ENCODE peak calls at places on chromosome 4, in ten cellular contexts. One of them, this sample, is unnamed.

GRCh38 chr4:80362578-80363181 is 27.1 kb downstream of the CFAP299 start:
- DNase-seq in brain microvascular endothelial cell: peak; percentile 18
- DNase-seq in IMR-90: peak; percentile 51
- DNase-seq in left lung: no peak
- DNase-seq in left ventricle myocardium inferior: no peak
- DNase-seq in lower lobe of right lung: no peak
- DNase-seq in mesenchymal stem cell: peak; percentile 35
- DNase-seq in mucosa of descending colon: peak; percentile 56
- DNase-seq in HFF-Myc: no peak
- DNase-seq in tibial nerve: no peak
- DNase-seq in this sample: no peak

GRCh38 chr4:74433541-74434172 is 11.3 kb upstream of the AREG start:
- DNase-seq in mucosa of descending colon: no peak
- DNase-seq in brain microvascular endothelial cell: no peak
- DNase-seq in HFF-Myc: no peak
- DNase-seq in IMR-90: no peak
- DNase-seq in left ventricle myocardium inferior: no peak
- DNase-seq in lower lobe of right lung: no peak
- DNase-seq in left lung: no peak
- DNase-seq in tibial nerve: no peak
- DNase-seq in mesenchymal stem cell: no peak
- DNase-seq in this sample: no peak

GRCh38 chr4:53653484-53654053 is 62.3 kb upstream of the LNX1 start:
- DNase-seq in lower lobe of right lung: no peak
- DNase-seq in mesenchymal stem cell: peak; percentile 29
- DNase-seq in IMR-90: peak; percentile 5
- DNase-seq in left ventricle myocardium inferior: no peak
- DNase-seq in mucosa of descending colon: peak; percentile 58
- DNase-seq in brain microvascular endothelial cell: peak; percentile 2
- DNase-seq in tibial nerve: no peak
- DNase-seq in HFF-Myc: no peak
- DNase-seq in left lung: no peak
- DNase-seq in this sample: no peak

GRCh38 chr4:94978904-94979303 is 221.1 kb downstream of the BMPR1B start:
- DNase-seq in mesenchymal stem cell: no peak
- DNase-seq in brain microvascular endothelial cell: peak; percentile 90
- DNase-seq in left ventricle myocardium inferior: no peak
- DNase-seq in HFF-Myc: no peak
- DNase-seq in lower lobe of right lung: no peak
- DNase-seq in tibial nerve: no peak
- DNase-seq in left lung: no peak
- DNase-seq in mucosa of descending colon: no peak
- DNase-seq in IMR-90: peak; percentile 62
- DNase-seq in this sample: no peak

GRCh38 chr4:157655101-157655818 is 434.7 kb downstream of the GRIA2 start:
- DNase-seq in mesenchymal stem cell: no peak
- DNase-seq in tibial nerve: no peak
- DNase-seq in HFF-Myc: no peak
- DNase-seq in left ventricle myocardium inferior: no peak
- DNase-seq in mucosa of descending colon: no peak
- DNase-seq in lower lobe of right lung: no peak
- DNase-seq in brain microvascular endothelial cell: no peak
- DNase-seq in IMR-90: no peak
- DNase-seq in left lung: no peak
- DNase-seq in this sample: no peak

GRCh38 chr4:128281354-128281753 is 6.3 kb downstream of the PGRMC2 start:
- DNase-seq in left lung: no peak
- DNase-seq in HFF-Myc: no peak
- DNase-seq in lower lobe of right lung: no peak
- DNase-seq in mucosa of descending colon: no peak
- DNase-seq in left ventricle myocardium inferior: no peak
- DNase-seq in tibial nerve: no peak
- DNase-seq in mesenchymal stem cell: no peak
- DNase-seq in brain microvascular endothelial cell: no peak
- DNase-seq in IMR-90: no peak
- DNase-seq in this sample: no peak

GRCh38 chr4:14520171-14520570 is 482.1 kb upstream of the CPEB2 start:
- DNase-seq in brain microvascular endothelial cell: peak; percentile 64
- DNase-seq in mucosa of descending colon: no peak
- DNase-seq in lower lobe of right lung: no peak
- DNase-seq in IMR-90: no peak
- DNase-seq in left lung: no peak
- DNase-seq in mesenchymal stem cell: peak; percentile 69
- DNase-seq in HFF-Myc: no peak
- DNase-seq in left ventricle myocardium inferior: no peak
- DNase-seq in tibial nerve: no peak
- DNase-seq in this sample: no peak

GRCh38 chr4:30879841-30880240 is 159.7 kb downstream of the PCDH7 start:
- DNase-seq in mesenchymal stem cell: no peak
- DNase-seq in mucosa of descending colon: no peak
- DNase-seq in left ventricle myocardium inferior: no peak
- DNase-seq in tibial nerve: no peak
- DNase-seq in brain microvascular endothelial cell: no peak
- DNase-seq in left lung: no peak
- DNase-seq in lower lobe of right lung: no peak
- DNase-seq in HFF-Myc: no peak
- DNase-seq in IMR-90: peak; percentile 34
- DNase-seq in this sample: no peak

GRCh38 chr4:64584981-64585557 is 175.8 kb upstream of the TECRL start:
- DNase-seq in left lung: no peak
- DNase-seq in IMR-90: peak; percentile 6
- DNase-seq in mesenchymal stem cell: peak; percentile 47
- DNase-seq in left ventricle myocardium inferior: no peak
- DNase-seq in tibial nerve: no peak
- DNase-seq in HFF-Myc: peak; percentile 2
- DNase-seq in brain microvascular endothelial cell: no peak
- DNase-seq in mucosa of descending colon: no peak
- DNase-seq in lower lobe of right lung: no peak
- DNase-seq in this sample: no peak

GRCh38 chr4:8303485-8304281 is 34.1 kb downstream of the HTRA3 start:
- DNase-seq in lower lobe of right lung: no peak
- DNase-seq in IMR-90: peak; percentile 95
- DNase-seq in left lung: peak; percentile 25
- DNase-seq in left ventricle myocardium inferior: peak; percentile 5
- DNase-seq in tibial nerve: no peak
- DNase-seq in mucosa of descending colon: no peak
- DNase-seq in HFF-Myc: peak; percentile 90
- DNase-seq in mesenchymal stem cell: peak; percentile 90
- DNase-seq in brain microvascular endothelial cell: peak; percentile 74
- DNase-seq in this sample: peak; percentile 60

GRCh38 chr4:47475411-47475810 is 9.7 kb upstream of the ATP10D start:
- DNase-seq in mesenchymal stem cell: no peak
- DNase-seq in left lung: no peak
- DNase-seq in tibial nerve: no peak
- DNase-seq in HFF-Myc: no peak
- DNase-seq in IMR-90: no peak
- DNase-seq in brain microvascular endothelial cell: no peak
- DNase-seq in left ventricle myocardium inferior: no peak
- DNase-seq in mucosa of descending colon: no peak
- DNase-seq in lower lobe of right lung: no peak
- DNase-seq in this sample: no peak

GRCh38 chr4:186982160-186982559 is 258.5 kb upstream of the FAT1 start:
- DNase-seq in lower lobe of right lung: no peak
- DNase-seq in IMR-90: no peak
- DNase-seq in left ventricle myocardium inferior: no peak
- DNase-seq in tibial nerve: no peak
- DNase-seq in mucosa of descending colon: no peak
- DNase-seq in HFF-Myc: no peak
- DNase-seq in mesenchymal stem cell: no peak
- DNase-seq in brain microvascular endothelial cell: no peak
- DNase-seq in left lung: no peak
- DNase-seq in this sample: no peak

GRCh38 chr4:186981161-186981560 is 257.5 kb upstream of the FAT1 start:
- DNase-seq in HFF-Myc: no peak
- DNase-seq in tibial nerve: no peak
- DNase-seq in brain microvascular endothelial cell: no peak
- DNase-seq in left lung: no peak
- DNase-seq in IMR-90: peak; percentile 36
- DNase-seq in mucosa of descending colon: no peak
- DNase-seq in mesenchymal stem cell: no peak
- DNase-seq in left ventricle myocardium inferior: no peak
- DNase-seq in lower lobe of right lung: no peak
- DNase-seq in this sample: no peak

GRCh38 chr4:186979966-186980745 is 256.5 kb upstream of the FAT1 start:
- DNase-seq in IMR-90: peak; percentile 66
- DNase-seq in brain microvascular endothelial cell: no peak
- DNase-seq in left lung: no peak
- DNase-seq in left ventricle myocardium inferior: no peak
- DNase-seq in mucosa of descending colon: no peak
- DNase-seq in tibial nerve: no peak
- DNase-seq in HFF-Myc: no peak
- DNase-seq in mesenchymal stem cell: peak; percentile 61
- DNase-seq in lower lobe of right lung: no peak
- DNase-seq in this sample: no peak
- H3K4me3 ChIP-seq in IMR-90: peak overlapping the region; percentile 33
- H3K4me3 ChIP-seq in brain microvascular endothelial cell: no peak overlapping the region
- H3K4me3 ChIP-seq in left lung: no peak overlapping the region
- H3K4me3 ChIP-seq in left ventricle myocardium inferior: no peak overlapping the region
- H3K4me3 ChIP-seq in mucosa of descending colon: no peak overlapping the region
- H3K4me3 ChIP-seq in tibial nerve: no peak overlapping the region
- H3K4me3 ChIP-seq in HFF-Myc: no peak overlapping the region
- H3K4me3 ChIP-seq in mesenchymal stem cell: no peak overlapping the region
- H3K4me3 ChIP-seq in lower lobe of right lung: no peak overlapping the region
- H3K4me3 ChIP-seq in this sample: no peak overlapping the region

GRCh38 chr4:125666635-125667034 is 351.9 kb downstream of the FAT4 start:
- DNase-seq in left ventricle myocardium inferior: no peak
- DNase-seq in tibial nerve: no peak
- DNase-seq in mucosa of descending colon: no peak
- DNase-seq in brain microvascular endothelial cell: no peak
- DNase-seq in mesenchymal stem cell: no peak
- DNase-seq in left lung: no peak
- DNase-seq in IMR-90: no peak
- DNase-seq in HFF-Myc: no peak
- DNase-seq in lower lobe of right lung: no peak
- DNase-seq in this sample: no peak

GRCh38 chr4:125658773-125659172 is 344.0 kb downstream of the FAT4 start:
- DNase-seq in tibial nerve: no peak
- DNase-seq in IMR-90: no peak
- DNase-seq in brain microvascular endothelial cell: no peak
- DNase-seq in lower lobe of right lung: no peak
- DNase-seq in HFF-Myc: no peak
- DNase-seq in left lung: no peak
- DNase-seq in mesenchymal stem cell: no peak
- DNase-seq in mucosa of descending colon: no peak
- DNase-seq in left ventricle myocardium inferior: no peak
- DNase-seq in this sample: no peak

DNA sequence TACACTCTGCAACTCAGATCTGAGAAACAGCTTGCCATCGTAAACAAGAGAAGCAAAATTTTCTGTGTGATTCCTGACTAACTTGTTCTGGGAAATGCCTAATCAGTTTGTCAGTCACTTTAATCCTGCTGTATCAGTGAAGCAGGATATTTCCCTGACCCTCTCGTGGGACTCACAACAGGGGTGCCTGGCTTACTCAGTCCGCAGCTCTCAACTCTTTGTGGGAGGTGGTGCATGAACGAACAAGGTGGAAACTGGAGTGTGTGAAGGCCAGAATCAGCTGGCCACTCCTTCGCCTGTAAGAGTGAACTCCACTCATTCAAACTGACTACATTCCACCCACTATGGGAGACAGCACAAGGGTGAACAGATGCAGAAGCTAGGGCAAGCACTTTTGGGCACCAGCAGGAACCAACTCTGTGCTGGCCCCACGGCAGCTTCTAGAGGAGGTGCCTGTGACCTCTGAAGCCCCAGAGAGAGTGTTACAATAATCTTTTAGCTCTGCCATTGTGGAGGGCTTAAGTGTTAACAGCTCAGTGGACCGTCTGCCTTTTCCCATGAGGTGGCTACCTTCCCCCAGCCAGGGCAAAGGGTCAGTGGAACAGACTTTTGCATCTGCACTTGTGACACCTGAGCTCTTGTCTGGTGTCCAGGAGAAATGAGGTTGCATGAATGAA is 349.5 kb downstream of the FAT4 start:
- DNase-seq in lower lobe of right lung: no peak
- DNase-seq in HFF-Myc: no peak
- DNase-seq in left ventricle myocardium inferior: no peak
- DNase-seq in tibial nerve: no peak
- DNase-seq in IMR-90: no peak
- DNase-seq in mesenchymal stem cell: no peak
- DNase-seq in left lung: no peak
- DNase-seq in brain microvascular endothelial cell: peak; percentile 68
- DNase-seq in mucosa of descending colon: no peak
- DNase-seq in this sample: no peak
- H3K4me3 ChIP-seq in lower lobe of right lung: no peak overlapping the region
- H3K4me3 ChIP-seq in HFF-Myc: no peak overlapping the region
- H3K4me3 ChIP-seq in left ventricle myocardium inferior: no peak overlapping the region
- H3K4me3 ChIP-seq in tibial nerve: no peak overlapping the region
- H3K4me3 ChIP-seq in IMR-90: no peak overlapping the region
- H3K4me3 ChIP-seq in mesenchymal stem cell: no peak overlapping the region
- H3K4me3 ChIP-seq in left lung: no peak overlapping the region
- H3K4me3 ChIP-seq in brain microvascular endothelial cell: no peak overlapping the region
- H3K4me3 ChIP-seq in mucosa of descending colon: no peak overlapping the region
- H3K4me3 ChIP-seq in this sample: no peak overlapping the region

GRCh38 chr4:158903079-158903456 is 134.2 kb downstream of the FNIP2 start:
- DNase-seq in brain microvascular endothelial cell: no peak
- DNase-seq in IMR-90: no peak
- DNase-seq in HFF-Myc: no peak
- DNase-seq in tibial nerve: no peak
- DNase-seq in lower lobe of right lung: no peak
- DNase-seq in left ventricle myocardium inferior: no peak
- DNase-seq in mucosa of descending colon: no peak
- DNase-seq in left lung: no peak
- DNase-seq in mesenchymal stem cell: no peak
- DNase-seq in this sample: no peak
- H3K4me3 ChIP-seq in brain microvascular endothelial cell: no peak overlapping the region
- H3K4me3 ChIP-seq in IMR-90: no peak overlapping the region
- H3K4me3 ChIP-seq in HFF-Myc: no peak overlapping the region
- H3K4me3 ChIP-seq in tibial nerve: no peak overlapping the region
- H3K4me3 ChIP-seq in lower lobe of right lung: no peak overlapping the region
- H3K4me3 ChIP-seq in left ventricle myocardium inferior: no peak overlapping the region
- H3K4me3 ChIP-seq in mucosa of descending colon: no peak overlapping the region
- H3K4me3 ChIP-seq in left lung: no peak overlapping the region
- H3K4me3 ChIP-seq in mesenchymal stem cell: no peak overlapping the region
- H3K4me3 ChIP-seq in this sample: no peak overlapping the region

GRCh38 chr4:101355767-101356702 is 8.7 kb upstream of the PPP3CA start:
- DNase-seq in tibial nerve: no peak
- DNase-seq in lower lobe of right lung: no peak
- DNase-seq in left ventricle myocardium inferior: no peak
- DNase-seq in IMR-90: peak; percentile 92
- DNase-seq in brain microvascular endothelial cell: peak; percentile 77
- DNase-seq in HFF-Myc: peak; percentile 72
- DNase-seq in mucosa of descending colon: no peak
- DNase-seq in left lung: no peak
- DNase-seq in mesenchymal stem cell: peak; percentile 89
- DNase-seq in this sample: no peak
- H3K4me3 ChIP-seq in tibial nerve: no peak overlapping the region
- H3K4me3 ChIP-seq in lower lobe of right lung: no peak overlapping the region
- H3K4me3 ChIP-seq in left ventricle myocardium inferior: no peak overlapping the region
- H3K4me3 ChIP-seq in IMR-90: no peak overlapping the region
- H3K4me3 ChIP-seq in brain microvascular endothelial cell: no peak overlapping the region
- H3K4me3 ChIP-seq in HFF-Myc: no peak overlapping the region
- H3K4me3 ChIP-seq in mucosa of descending colon: no peak overlapping the region
- H3K4me3 ChIP-seq in left lung: no peak overlapping the region
- H3K4me3 ChIP-seq in mesenchymal stem cell: no peak overlapping the region
- H3K4me3 ChIP-seq in this sample: no peak overlapping the region

GRCh38 chr4:168931215-168931650 is 78.8 kb downstream of the CBR4 start:
- DNase-seq in IMR-90: no peak
- DNase-seq in left lung: no peak
- DNase-seq in HFF-Myc: no peak
- DNase-seq in lower lobe of right lung: no peak
- DNase-seq in tibial nerve: no peak
- DNase-seq in brain microvascular endothelial cell: no peak
- DNase-seq in mucosa of descending colon: no peak
- DNase-seq in mesenchymal stem cell: no peak
- DNase-seq in left ventricle myocardium inferior: no peak
- DNase-seq in this sample: peak; percentile 65
- H3K4me3 ChIP-seq in IMR-90: no peak overlapping the region
- H3K4me3 ChIP-seq in left lung: no peak overlapping the region
- H3K4me3 ChIP-seq in HFF-Myc: no peak overlapping the region
- H3K4me3 ChIP-seq in lower lobe of right lung: no peak overlapping the region
- H3K4me3 ChIP-seq in tibial nerve: no peak overlapping the region
- H3K4me3 ChIP-seq in brain microvascular endothelial cell: no peak overlapping the region
- H3K4me3 ChIP-seq in mucosa of descending colon: no peak overlapping the region
- H3K4me3 ChIP-seq in mesenchymal stem cell: no peak overlapping the region
- H3K4me3 ChIP-seq in left ventricle myocardium inferior: no peak overlapping the region
- H3K4me3 ChIP-seq in this sample: no peak overlapping the region

This sample was measured in sigmoid colon.